ENCODE peak calls at places on chromosomes 4 and X, in six cellular contexts. One of them, this sample, is unnamed.

GRCh38 chr4:39406763-39407583 is at the start of gene KLB:
- DNase-seq in progenitor cell of endocrine pancreas: no peak
- DNase-seq in AG04450: no peak
- DNase-seq in mucosa of descending colon: no peak
- DNase-seq in upper lobe of left lung: no peak
- DNase-seq in CD8-positive, alpha-beta T cell: no peak
- DNase-seq in this sample: no peak

GRCh38 chr4:151801547-151802516 is 41.0 kb upstream of the GATB start:
- DNase-seq in progenitor cell of endocrine pancreas: no peak
- DNase-seq in AG04450: peak; percentile 33
- DNase-seq in mucosa of descending colon: peak; percentile 45
- DNase-seq in upper lobe of left lung: peak; percentile 23
- DNase-seq in CD8-positive, alpha-beta T cell: peak; percentile 45
- DNase-seq in this sample: no peak

GRCh38 chr4:152243890-152244595 is 291.8 kb downstream of the FBXW7 start:
- DNase-seq in progenitor cell of endocrine pancreas: no peak
- DNase-seq in AG04450: no peak
- DNase-seq in mucosa of descending colon: no peak
- DNase-seq in upper lobe of left lung: peak; percentile 73
- DNase-seq in CD8-positive, alpha-beta T cell: no peak
- DNase-seq in this sample: no peak

GRCh38 chr4:155705664-155706063 is 39.0 kb downstream of the GUCY1A1 start:
- DNase-seq in progenitor cell of endocrine pancreas: no peak
- DNase-seq in AG04450: no peak
- DNase-seq in mucosa of descending colon: no peak
- DNase-seq in upper lobe of left lung: no peak
- DNase-seq in CD8-positive, alpha-beta T cell: no peak
- DNase-seq in this sample: no peak

GRCh38 chr4:43990968-43991367 is 457.6 kb downstream of the KCTD8 start:
- DNase-seq in progenitor cell of endocrine pancreas: no peak
- DNase-seq in AG04450: no peak
- DNase-seq in mucosa of descending colon: no peak
- DNase-seq in upper lobe of left lung: no peak
- DNase-seq in CD8-positive, alpha-beta T cell: no peak
- DNase-seq in this sample: no peak

GRCh38 chrX:31266172-31267076 is 194.6 kb upstream of the FTHL17 start:
- DNase-seq in progenitor cell of endocrine pancreas: peak; percentile 27
- DNase-seq in AG04450: no peak
- DNase-seq in mucosa of descending colon: peak; percentile 60
- DNase-seq in upper lobe of left lung: peak; percentile 64
- DNase-seq in CD8-positive, alpha-beta T cell: no peak
- DNase-seq in this sample: no peak

GRCh38 chrX:133745361-133745760 is 240.0 kb downstream of the GPC3 start:
- DNase-seq in progenitor cell of endocrine pancreas: no peak
- DNase-seq in AG04450: no peak
- DNase-seq in mucosa of descending colon: no peak
- DNase-seq in upper lobe of left lung: no peak
- DNase-seq in CD8-positive, alpha-beta T cell: no peak
- DNase-seq in this sample: no peak

GRCh38 chr4:124542021-124542420 is 170.5 kb downstream of the ANKRD50 start:
- DNase-seq in progenitor cell of endocrine pancreas: no peak
- DNase-seq in AG04450: no peak
- DNase-seq in mucosa of descending colon: no peak
- DNase-seq in upper lobe of left lung: no peak
- DNase-seq in CD8-positive, alpha-beta T cell: no peak
- DNase-seq in this sample: no peak

GRCh38 chr4:183012862-183013855 is 85.9 kb upstream of the WWC2 start:
- DNase-seq in progenitor cell of endocrine pancreas: no peak
- DNase-seq in AG04450: no peak
- DNase-seq in mucosa of descending colon: no peak
- DNase-seq in upper lobe of left lung: no peak
- DNase-seq in CD8-positive, alpha-beta T cell: no peak
- DNase-seq in this sample: no peak

GRCh38 chr4:119564106-119564505 is 64.5 kb downstream of the PDE5A start:
- DNase-seq in progenitor cell of endocrine pancreas: no peak
- DNase-seq in AG04450: no peak
- DNase-seq in mucosa of descending colon: no peak
- DNase-seq in upper lobe of left lung: no peak
- DNase-seq in CD8-positive, alpha-beta T cell: no peak
- DNase-seq in this sample: no peak

DNA sequence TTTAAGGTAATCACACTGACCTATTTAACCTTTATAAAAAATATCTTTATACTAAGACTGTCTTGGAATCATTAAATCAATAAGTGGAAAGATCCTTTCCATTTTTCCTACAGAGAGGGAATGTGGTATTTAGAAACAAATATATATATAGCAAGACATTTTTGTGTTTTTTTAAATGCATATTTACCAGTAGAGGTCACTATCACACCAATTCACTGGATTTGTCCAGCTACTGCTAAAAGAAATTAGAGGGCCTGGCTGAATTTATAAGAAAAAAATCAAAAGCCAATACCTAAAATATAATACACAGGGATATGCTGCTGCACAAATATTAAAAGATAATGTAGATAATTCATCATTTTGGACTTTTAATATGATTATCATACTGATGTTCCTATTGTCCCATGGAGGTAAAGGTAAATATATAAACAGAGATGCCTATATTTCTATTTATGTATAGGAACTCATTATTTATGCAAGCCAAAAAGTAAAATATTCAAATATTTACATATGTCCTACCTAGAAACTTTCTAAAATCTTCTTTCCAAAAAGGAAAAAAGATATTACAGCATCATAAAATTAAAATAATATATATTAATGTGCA is 69.5 kb downstream of the PDE5A start:
- DNase-seq in progenitor cell of endocrine pancreas: no peak
- DNase-seq in AG04450: no peak
- DNase-seq in mucosa of descending colon: no peak
- DNase-seq in upper lobe of left lung: no peak
- DNase-seq in CD8-positive, alpha-beta T cell: no peak
- DNase-seq in this sample: no peak
- TF ChIP-seq CTCF in progenitor cell of endocrine pancreas: peak; percentile 71
- TF ChIP-seq CTCF in AG04450: peak; percentile 45
- TF ChIP-seq CTCF in mucosa of descending colon: no peak
- TF ChIP-seq CTCF in upper lobe of left lung: no peak
- TF ChIP-seq CTCF in CD8-positive, alpha-beta T cell: no peak
- TF ChIP-seq CTCF in this sample: peak; percentile 53

GRCh38 chr4:185209031-185209851 is at the start of gene SNX25:
- DNase-seq in progenitor cell of endocrine pancreas: peak; percentile 88
- DNase-seq in AG04450: no peak
- DNase-seq in mucosa of descending colon: peak; percentile 93
- DNase-seq in upper lobe of left lung: peak; percentile 93
- DNase-seq in CD8-positive, alpha-beta T cell: peak; percentile 81
- DNase-seq in this sample: peak; percentile 53
- TF ChIP-seq CTCF in progenitor cell of endocrine pancreas: peak; percentile 42
- TF ChIP-seq CTCF in AG04450: no peak
- TF ChIP-seq CTCF in mucosa of descending colon: no peak
- TF ChIP-seq CTCF in upper lobe of left lung: peak; percentile 34
- TF ChIP-seq CTCF in CD8-positive, alpha-beta T cell: no peak
- TF ChIP-seq CTCF in this sample: peak; percentile 15

GRCh38 chrX:14032383-14032782 is 2.7 kb upstream of the GEMIN8 start:
- DNase-seq in progenitor cell of endocrine pancreas: no peak
- DNase-seq in AG04450: peak; percentile 6
- DNase-seq in mucosa of descending colon: no peak
- DNase-seq in upper lobe of left lung: no peak
- DNase-seq in CD8-positive, alpha-beta T cell: peak; percentile 39
- DNase-seq in this sample: no peak
- TF ChIP-seq CTCF in progenitor cell of endocrine pancreas: peak; percentile 69
- TF ChIP-seq CTCF in AG04450: peak; percentile 57
- TF ChIP-seq CTCF in mucosa of descending colon: no peak
- TF ChIP-seq CTCF in upper lobe of left lung: peak; percentile 57
- TF ChIP-seq CTCF in CD8-positive, alpha-beta T cell: peak; percentile 45
- TF ChIP-seq CTCF in this sample: peak; percentile 53

GRCh38 chr4:128384091-128384520 is 96.5 kb upstream of the PGRMC2 start:
- DNase-seq in progenitor cell of endocrine pancreas: no peak
- DNase-seq in AG04450: no peak
- DNase-seq in mucosa of descending colon: no peak
- DNase-seq in upper lobe of left lung: no peak
- DNase-seq in CD8-positive, alpha-beta T cell: no peak
- DNase-seq in this sample: no peak

GRCh38 chr4:128385199-128385598 is 97.6 kb upstream of the PGRMC2 start:
- DNase-seq in progenitor cell of endocrine pancreas: no peak
- DNase-seq in AG04450: no peak
- DNase-seq in mucosa of descending colon: no peak
- DNase-seq in upper lobe of left lung: no peak
- DNase-seq in CD8-positive, alpha-beta T cell: no peak
- DNase-seq in this sample: no peak

GRCh38 chr4:128386761-128387599 is 99.4 kb upstream of the PGRMC2 start:
- DNase-seq in progenitor cell of endocrine pancreas: no peak
- DNase-seq in AG04450: peak; percentile 91
- DNase-seq in mucosa of descending colon: peak; percentile 83
- DNase-seq in upper lobe of left lung: peak; percentile 57
- DNase-seq in CD8-positive, alpha-beta T cell: no peak
- DNase-seq in this sample: no peak

GRCh38 chr4:128384765-128385164 is 97.2 kb upstream of the PGRMC2 start:
- DNase-seq in progenitor cell of endocrine pancreas: no peak
- DNase-seq in AG04450: no peak
- DNase-seq in mucosa of descending colon: no peak
- DNase-seq in upper lobe of left lung: no peak
- DNase-seq in CD8-positive, alpha-beta T cell: no peak
- DNase-seq in this sample: no peak

GRCh38 chr4:128385683-128386304 is 98.2 kb upstream of the PGRMC2 start:
- DNase-seq in progenitor cell of endocrine pancreas: no peak
- DNase-seq in AG04450: no peak
- DNase-seq in mucosa of descending colon: no peak
- DNase-seq in upper lobe of left lung: no peak
- DNase-seq in CD8-positive, alpha-beta T cell: no peak
- DNase-seq in this sample: no peak
- TF ChIP-seq CTCF in progenitor cell of endocrine pancreas: no peak
- TF ChIP-seq CTCF in AG04450: peak; percentile 33
- TF ChIP-seq CTCF in mucosa of descending colon: no peak
- TF ChIP-seq CTCF in upper lobe of left lung: no peak
- TF ChIP-seq CTCF in CD8-positive, alpha-beta T cell: no peak
- TF ChIP-seq CTCF in this sample: no peak

GRCh38 chr4:53601251-53601764 is 10.0 kb upstream of the LNX1 start:
- DNase-seq in progenitor cell of endocrine pancreas: no peak
- DNase-seq in AG04450: no peak
- DNase-seq in mucosa of descending colon: peak; percentile 55
- DNase-seq in upper lobe of left lung: peak; percentile 23
- DNase-seq in CD8-positive, alpha-beta T cell: no peak
- DNase-seq in this sample: no peak
- TF ChIP-seq CTCF in progenitor cell of endocrine pancreas: peak; percentile 34
- TF ChIP-seq CTCF in AG04450: peak; percentile 34
- TF ChIP-seq CTCF in mucosa of descending colon: peak; percentile 9
- TF ChIP-seq CTCF in upper lobe of left lung: no peak
- TF ChIP-seq CTCF in CD8-positive, alpha-beta T cell: no peak
- TF ChIP-seq CTCF in this sample: peak; percentile 51

GRCh38 chr4:113684534-113685091 is 76.9 kb downstream of the CAMK2D start:
- DNase-seq in progenitor cell of endocrine pancreas: no peak
- DNase-seq in AG04450: no peak
- DNase-seq in mucosa of descending colon: peak; percentile 62
- DNase-seq in upper lobe of left lung: peak; percentile 30
- DNase-seq in CD8-positive, alpha-beta T cell: no peak
- DNase-seq in this sample: no peak
- TF ChIP-seq CTCF in progenitor cell of endocrine pancreas: peak; percentile 28
- TF ChIP-seq CTCF in AG04450: peak; percentile 58
- TF ChIP-seq CTCF in mucosa of descending colon: no peak
- TF ChIP-seq CTCF in upper lobe of left lung: no peak
- TF ChIP-seq CTCF in CD8-positive, alpha-beta T cell: no peak
- TF ChIP-seq CTCF in this sample: no peak

GRCh38 chrX:17067534-17067933 is 121.1 kb downstream of the REPS2 start:
- DNase-seq in progenitor cell of endocrine pancreas: no peak
- DNase-seq in AG04450: no peak
- DNase-seq in mucosa of descending colon: no peak
- DNase-seq in upper lobe of left lung: no peak
- DNase-seq in CD8-positive, alpha-beta T cell: no peak
- DNase-seq in this sample: no peak

GRCh38 chrX:17062065-17062464 is 115.6 kb downstream of the REPS2 start:
- DNase-seq in progenitor cell of endocrine pancreas: no peak
- DNase-seq in AG04450: no peak
- DNase-seq in mucosa of descending colon: no peak
- DNase-seq in upper lobe of left lung: no peak
- DNase-seq in CD8-positive, alpha-beta T cell: no peak
- DNase-seq in this sample: no peak

GRCh38 chrX:17065100-17065499 is 118.6 kb downstream of the REPS2 start:
- DNase-seq in progenitor cell of endocrine pancreas: no peak
- DNase-seq in AG04450: no peak
- DNase-seq in mucosa of descending colon: no peak
- DNase-seq in upper lobe of left lung: no peak
- DNase-seq in CD8-positive, alpha-beta T cell: no peak
- DNase-seq in this sample: no peak
- TF ChIP-seq CTCF in progenitor cell of endocrine pancreas: no peak
- TF ChIP-seq CTCF in AG04450: no peak
- TF ChIP-seq CTCF in mucosa of descending colon: no peak
- TF ChIP-seq CTCF in upper lobe of left lung: no peak
- TF ChIP-seq CTCF in CD8-positive, alpha-beta T cell: no peak
- TF ChIP-seq CTCF in this sample: no peak

GRCh38 chr4:137861682-137862081 is 329.4 kb upstream of the PCDH18 start:
- DNase-seq in progenitor cell of endocrine pancreas: no peak
- DNase-seq in AG04450: peak; percentile 0
- DNase-seq in mucosa of descending colon: no peak
- DNase-seq in upper lobe of left lung: no peak
- DNase-seq in CD8-positive, alpha-beta T cell: no peak
- DNase-seq in this sample: no peak
- TF ChIP-seq CTCF in progenitor cell of endocrine pancreas: peak; percentile 64
- TF ChIP-seq CTCF in AG04450: peak; percentile 54
- TF ChIP-seq CTCF in mucosa of descending colon: no peak
- TF ChIP-seq CTCF in upper lobe of left lung: no peak
- TF ChIP-seq CTCF in CD8-positive, alpha-beta T cell: no peak
- TF ChIP-seq CTCF in this sample: peak; percentile 45

DNA sequence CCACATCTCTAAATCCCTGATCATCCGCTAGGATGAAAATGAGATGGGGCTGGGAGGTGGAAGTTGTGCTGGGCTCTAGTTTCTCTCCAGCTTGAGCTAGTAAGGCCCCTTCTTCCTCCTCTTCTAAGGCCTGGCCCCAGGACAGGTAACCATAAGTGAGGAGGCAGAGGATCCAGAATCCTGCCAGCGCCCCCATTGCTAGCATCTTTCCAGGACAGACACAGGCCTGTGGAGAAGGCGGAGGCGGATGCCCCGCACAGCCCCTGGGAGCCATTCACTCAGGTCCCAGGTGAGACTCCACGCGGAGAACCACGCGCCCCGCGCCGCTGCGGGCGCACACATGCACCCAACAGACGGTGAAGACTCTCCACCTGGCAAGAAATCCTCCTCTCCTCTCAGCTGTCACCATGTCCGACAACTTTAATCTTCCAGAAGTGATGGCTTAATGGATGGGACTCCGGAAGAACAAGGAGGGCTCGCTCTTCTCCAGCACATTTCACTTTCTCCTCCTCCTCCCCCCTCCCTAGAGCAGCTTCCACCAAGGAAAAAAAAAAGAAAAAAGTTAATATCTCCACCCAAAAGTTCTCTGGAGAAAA is 788 bp downstream of the ARSJ start:
- DNase-seq in progenitor cell of endocrine pancreas: no peak
- DNase-seq in AG04450: no peak
- DNase-seq in mucosa of descending colon: peak; percentile 50
- DNase-seq in upper lobe of left lung: no peak
- DNase-seq in CD8-positive, alpha-beta T cell: no peak
- DNase-seq in this sample: no peak
- TF ChIP-seq CTCF in progenitor cell of endocrine pancreas: no peak
- TF ChIP-seq CTCF in AG04450: no peak
- TF ChIP-seq CTCF in mucosa of descending colon: no peak
- TF ChIP-seq CTCF in upper lobe of left lung: no peak
- TF ChIP-seq CTCF in CD8-positive, alpha-beta T cell: no peak
- TF ChIP-seq CTCF in this sample: no peak

GRCh38 chr4:62210521-62210920 is 1010.4 kb downstream of the ADGRL3 start:
- DNase-seq in progenitor cell of endocrine pancreas: no peak
- DNase-seq in AG04450: no peak
- DNase-seq in mucosa of descending colon: no peak
- DNase-seq in upper lobe of left lung: no peak
- DNase-seq in CD8-positive, alpha-beta T cell: no peak
- DNase-seq in this sample: no peak
- TF ChIP-seq CTCF in progenitor cell of endocrine pancreas: no peak
- TF ChIP-seq CTCF in AG04450: no peak
- TF ChIP-seq CTCF in mucosa of descending colon: no peak
- TF ChIP-seq CTCF in upper lobe of left lung: no peak
- TF ChIP-seq CTCF in CD8-positive, alpha-beta T cell: no peak
- TF ChIP-seq CTCF in this sample: no peak

This sample was measured in D721Med.